ENCODE peak calls at places on chromosomes 3 and 15, in eight cellular contexts. N is iris pigment epithelial cell, X is EL, W is AG08396, L is T-helper 2 cell, A is left ventricle myocardium superior, S is H4, B is kidney epithelial cell. O is an unnamed sample.

GRCh38 chr15:79179108-79179561 is 88.6 kb upstream of the RASGRF1 start:
- DNase-seq in L (no peak), W (no peak), B (peak), N (peak), X (peak), S (peak), A (no peak), O (peak)

GRCh38 chr3:14317057-14317553 is 85.3 kb upstream of the SLC6A6 start:
- DNase-seq in X (no peak), L (no peak), S (no peak), B (no peak), W (no peak), N (peak), A (no peak), O (no peak)

GRCh38 chr3:31959951-31960792 is 20.9 kb downstream of the OSBPL10 start:
- DNase-seq in N (no peak), A (no peak), W (no peak), S (no peak), L (no peak), B (no peak), X (peak), O (no peak)

GRCh38 chr15:51770902-51771301 is 19.5 kb downstream of the TMOD2 start:
- DNase-seq in N (no peak), S (no peak), X (no peak), W (no peak), A (no peak), B (no peak), L (no peak), O (no peak)

GRCh38 chr3:42654331-42655201 is 1.1 kb downstream of the ZBTB47 start:
- DNase-seq in B (no peak), X (peak), W (peak), N (peak), S (no peak), L (no peak), A (peak), O (no peak)

GRCh38 chr3:102529452-102529851 is 94.6 kb downstream of the ZPLD1 start:
- DNase-seq in A (no peak), N (peak), S (peak), W (peak), X (peak), L (no peak), B (no peak), O (no peak)

GRCh38 chr15:76575177-76576078 is 238.9 kb downstream of the ISL2 start:
- DNase-seq in S (peak), W (no peak), X (no peak), B (no peak), N (peak), A (no peak), L (no peak), O (no peak)

GRCh38 chr3:190491533-190492054 is 22.3 kb upstream of the IL1RAP start:
- DNase-seq in L (no peak), N (no peak), X (no peak), B (peak), W (no peak), S (no peak), A (peak), O (no peak)

GRCh38 chr15:66481107-66481856 is 16.3 kb downstream of the SNAPC5 start:
- DNase-seq in X (peak), S (no peak), N (peak), L (no peak), W (no peak), B (peak), A (no peak), O (no peak)

GRCh38 chr3:135895106-135895733 is 70.3 kb upstream of the PPP2R3A start:
- DNase-seq in S (peak), W (peak), A (peak), N (peak), B (peak), X (peak), L (no peak), O (no peak)

GRCh38 chr3:129593595-129594339 is 12.7 kb downstream of the PLXND1 start:
- DNase-seq in N (no peak), B (no peak), S (no peak), L (no peak), X (no peak), W (no peak), A (no peak), O (no peak)

GRCh38 chr3:38003371-38003816 is 12.8 kb downstream of the VILL start:
- DNase-seq in B (no peak), W (peak), A (peak), N (peak), X (peak), S (no peak), L (peak), O (no peak)

GRCh38 chr15:60649845-60650548 is 171.1 kb upstream of the ICE2 start:
- DNase-seq in N (peak), A (no peak), L (no peak), S (peak), W (no peak), X (no peak), B (no peak), O (no peak)

GRCh38 chr15:29670945-29671307 is 151.3 kb downstream of the TJP1 start:
- DNase-seq in S (peak), N (peak), W (peak), L (no peak), B (peak), A (no peak), X (peak), O (peak)

GRCh38 chr3:186053954-186054353 is 54.9 kb downstream of the ETV5 start:
- DNase-seq in N (peak), B (no peak), S (no peak), A (no peak), W (peak), L (no peak), X (no peak), O (no peak)

GRCh38 chr3:146065573-146066006 is 95.4 kb downstream of the PLOD2 start:
- DNase-seq in L (no peak), W (peak), A (no peak), X (peak), N (peak), S (peak), B (peak), O (peak)

GRCh38 chr15:33737687-33738606 is 230.3 kb upstream of the CHRM5 start:
- DNase-seq in L (no peak), W (peak), X (peak), N (no peak), S (peak), A (no peak), B (no peak), O (no peak)

GRCh38 chr15:58793862-58794261 is 22.8 kb downstream of the MINDY2 start:
- DNase-seq in B (peak), N (no peak), A (no peak), L (no peak), X (no peak), S (no peak), W (no peak), O (peak)

GRCh38 chr3:96700322-96701315 is 113.8 kb upstream of the EPHA6 start:
- DNase-seq in W (no peak), A (no peak), L (no peak), B (no peak), N (no peak), X (no peak), S (peak), O (no peak)

GRCh38 chr3:45654344-45654934 is 34.8 kb upstream of the SACM1L start:
- DNase-seq in S (no peak), A (no peak), X (no peak), N (no peak), W (no peak), L (no peak), B (no peak), O (no peak)

GRCh38 chr3:58518304-58518789 is 18.6 kb downstream of the ACOX2 start:
- DNase-seq in W (no peak), X (no peak), B (no peak), N (no peak), A (no peak), L (no peak), S (no peak), O (no peak)

GRCh38 chr3:15989419-15989818 is 185.1 kb upstream of the GALNT15 start:
- DNase-seq in L (no peak), B (no peak), S (peak), A (no peak), W (peak), X (no peak), N (peak), O (no peak)

GRCh38 chr3:50204804-50205718 is at the start of gene SLC38A3:
- DNase-seq in A (peak), W (peak), X (no peak), L (no peak), B (no peak), N (no peak), S (no peak), O (no peak)

GRCh38 chr15:75696854-75697259 is 15.8 kb downstream of the CSPG4 start:
- DNase-seq in W (no peak), B (no peak), A (no peak), N (no peak), S (no peak), X (no peak), L (no peak), O (no peak)